ENCODE peak calls at places on chromosome 16, in five cellular contexts. O is IMR-90, T is GM10248, K is GM20000, Q is OCI-LY7. N is an unnamed sample.

GRCh38 chr16:79298476-79299153 is 301.9 kb downstream of the MAF start:
- DNase-seq in O (no peak), T (no peak), K (no peak), Q (no peak), N (no peak)

GRCh38 chr16:31472559-31473203 is 729 bp downstream of the TGFB1I1 start:
- DNase-seq in O (peak; percentile 88), T (peak; percentile 38), K (peak; percentile 67), Q (no peak), N (peak; percentile 91)

GRCh38 chr16:79838860-79839259 is 238.3 kb upstream of the MAF start:
- DNase-seq in O (no peak), T (no peak), K (no peak), Q (no peak), N (no peak)

GRCh38 chr16:1899641-1900451 is 18.4 kb downstream of the HS3ST6 start:
- DNase-seq in O (no peak), T (no peak), K (no peak), Q (no peak), N (no peak)

GRCh38 chr16:69286941-69287713 is 24.0 kb upstream of the VPS4A start:
- DNase-seq in O (peak; percentile 78), T (peak; percentile 56), K (peak; percentile 61), Q (peak; percentile 71), N (peak; percentile 61)

GRCh38 chr16:35525979-35526590 is 2066.7 kb downstream of the TP53TG3F start:
- DNase-seq in O (no peak), T (no peak), K (no peak), Q (no peak), N (no peak)

GRCh38 chr16:58444265-58444664 is 52.0 kb downstream of the GINS3 start:
- DNase-seq in O (no peak), T (no peak), K (no peak), Q (no peak), N (no peak)

GRCh38 chr16:15773964-15774363 is 82.9 kb downstream of the MYH11 start:
- DNase-seq in O (no peak), T (no peak), K (no peak), Q (no peak), N (no peak)

GRCh38 chr16:3089717-3090592 is 9.1 kb downstream of the ZSCAN10 start:
- DNase-seq in O (no peak), T (no peak), K (peak; percentile 25), Q (no peak), N (no peak)

GRCh38 chr16:3087243-3087791 is 11.8 kb downstream of the ZSCAN10 start:
- DNase-seq in O (no peak), T (peak; percentile 28), K (peak; percentile 42), Q (no peak), N (no peak)

GRCh38 chr16:3087836-3088235 is 11.3 kb downstream of the ZSCAN10 start:
- DNase-seq in O (no peak), T (peak; percentile 19), K (peak; percentile 24), Q (no peak), N (no peak)

GRCh38 chr16:3088450-3088849 is 10.6 kb downstream of the ZSCAN10 start:
- DNase-seq in O (no peak), T (no peak), K (peak; percentile 10), Q (no peak), N (no peak)

GRCh38 chr16:3088925-3089716 is 10.0 kb downstream of the ZSCAN10 start:
- DNase-seq in O (no peak), T (no peak), K (peak; percentile 10), Q (no peak), N (no peak)
- TF ChIP-seq CTCF in O (no peak), T (no peak), K (no peak), Q (no peak), N (no peak)

DNA sequence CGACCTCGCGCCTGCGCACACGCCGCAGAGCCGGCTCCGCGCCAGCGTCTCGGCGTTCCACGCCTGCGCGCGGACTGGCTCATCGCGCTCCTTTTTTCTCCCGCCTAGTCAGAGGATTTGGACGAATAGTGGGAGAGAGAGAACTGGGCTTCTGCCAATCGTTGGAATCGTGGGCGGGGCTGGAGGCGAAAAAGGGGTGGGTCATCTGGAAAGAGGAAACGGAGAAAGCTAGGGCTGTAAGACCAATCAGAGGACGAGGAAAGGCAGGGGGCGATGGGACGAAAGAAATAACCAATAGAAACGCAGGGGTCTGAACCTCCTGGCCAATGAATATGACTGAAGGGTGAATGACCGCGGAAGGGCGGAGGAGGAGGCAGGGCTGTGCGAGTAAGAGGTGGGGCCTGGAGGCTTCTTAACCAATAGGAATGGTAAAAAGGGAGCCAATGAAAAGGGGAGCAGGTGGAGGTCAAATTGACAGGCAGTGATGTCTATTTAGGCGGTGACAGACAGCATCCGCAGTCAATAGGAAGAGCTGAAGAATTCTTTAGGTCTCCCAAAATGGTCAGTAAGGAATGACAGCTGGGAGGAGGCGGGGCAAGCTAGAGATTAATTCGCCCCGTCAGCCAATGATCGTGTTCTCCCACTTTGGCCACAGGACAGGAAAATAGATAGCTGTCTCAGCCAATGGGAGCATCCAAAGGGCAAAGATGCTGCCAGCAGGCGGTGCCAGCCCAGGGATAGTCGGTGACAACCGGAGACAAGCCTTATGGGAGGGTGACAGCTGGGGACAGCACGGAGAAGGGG is at the start of gene TBC1D10B:
- DNase-seq in O (peak; percentile 100), T (peak; percentile 95), K (peak; percentile 96), Q (peak; percentile 100), N (peak; percentile 100)
- TF ChIP-seq CTCF in O (peak; percentile 31), T (no peak), K (no peak), Q (peak; percentile 56), N (peak; percentile 66)

GRCh38 chr16:85526132-85526731 is 86.9 kb upstream of the GSE1 start:
- DNase-seq in O (no peak), T (no peak), K (no peak), Q (no peak), N (no peak)
- TF ChIP-seq CTCF in O (no peak), T (no peak), K (no peak), Q (no peak), N (no peak)

DNA sequence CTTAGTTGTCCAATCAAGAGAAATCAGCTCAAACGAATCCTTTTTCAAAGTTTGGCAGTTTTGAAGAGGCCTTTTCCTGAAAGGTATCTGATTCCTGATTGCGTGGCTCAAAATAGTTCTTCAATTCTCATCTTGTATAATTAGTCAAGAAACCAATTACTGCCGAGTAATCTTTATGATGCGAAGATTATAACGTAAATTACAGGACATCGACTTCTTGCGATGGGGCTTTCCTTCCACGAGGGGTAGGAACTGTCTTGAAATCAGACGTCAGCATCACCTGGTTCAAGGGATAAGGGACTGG is 644 bp upstream of the ARL2BP start:
- DNase-seq in O (no peak), T (no peak), K (no peak), Q (no peak), N (no peak)
- TF ChIP-seq CTCF in O (no peak), T (no peak), K (no peak), Q (no peak), N (no peak)